ENCODE peak calls at places on chromosomes 7 and 10, in ten cellular contexts. D is kidney glomerular epithelial cell; G is activated CD4-positive, alpha-beta T cell treated with anti-CD3 and anti-CD28 coated beads, Interleukin-2, amount 10 ng/mL, durations not matched to agents 7 days and 5 days; A is heart right ventricle; E is CD4-positive, alpha-beta T cell; R is ELR; N is fibroblast of villous mesenchyme; M is posterior vena cava; X is MCF 10A; P is GM12865. J is an unnamed sample.

GRCh38 chr7:96407427-96407826 is 85.5 kb upstream of the SLC25A13 start:
- DNase-seq in D (peak; percentile 86), G (no peak), A (no peak), E (no peak), R (peak; percentile 55), N (no peak), M (no peak), X (no peak), P (no peak), J (no peak)

GRCh38 chr7:1555813-1556540 is at the start of gene TMEM184A:
- DNase-seq in D (peak; percentile 81), G (peak; percentile 57), A (peak; percentile 47), E (no peak), R (peak; percentile 45), N (no peak), M (no peak), X (peak; percentile 87), P (peak; percentile 51), J (no peak)

GRCh38 chr10:28177944-28178637 is 124.8 kb downstream of the MPP7 start:
- DNase-seq in D (peak; percentile 31), G (no peak), A (no peak), E (no peak), R (peak; percentile 50), N (peak; percentile 26), M (no peak), X (no peak), P (peak; percentile 15), J (no peak)

GRCh38 chr7:55020481-55020871 is 1.7 kb downstream of the EGFR start:
- DNase-seq in D (no peak), G (no peak), A (no peak), E (no peak), R (peak; percentile 52), N (peak; percentile 60), M (peak; percentile 84), X (peak; percentile 98), P (no peak), J (no peak)

GRCh38 chr7:137734221-137734620 is 112.6 kb downstream of the DGKI start:
- DNase-seq in D (no peak), G (no peak), A (no peak), E (no peak), R (peak; percentile 7), N (peak; percentile 17), M (no peak), X (no peak), P (no peak), J (no peak)

GRCh38 chr10:112526130-112526529 is 79.1 kb downstream of the VTI1A start:
- DNase-seq in D (no peak), G (no peak), A (no peak), E (no peak), R (peak; percentile 55), N (peak; percentile 37), M (no peak), X (peak; percentile 24), P (peak; percentile 38), J (no peak)

GRCh38 chr10:58143944-58144343 is 123.8 kb downstream of the IPMK start:
- DNase-seq in D (no peak), G (peak; percentile 6), A (no peak), E (no peak), R (peak; percentile 42), N (no peak), M (no peak), X (no peak), P (no peak), J (no peak)

GRCh38 chr10:35194906-35195305 is 68.3 kb downstream of the CREM start:
- DNase-seq in D (no peak), G (peak; percentile 50), A (no peak), E (peak; percentile 16), R (peak; percentile 37), N (peak; percentile 88), M (no peak), X (no peak), P (no peak), J (no peak)

GRCh38 chr7:140722254-140722653 is 25.7 kb downstream of the NDUFB2 start:
- DNase-seq in D (peak; percentile 38), G (no peak), A (no peak), E (no peak), R (no peak), N (no peak), M (no peak), X (no peak), P (no peak), J (peak; percentile 73)

GRCh38 chr7:77752016-77752415 is 46.2 kb downstream of the TMEM60 start:
- DNase-seq in D (no peak), G (no peak), A (no peak), E (no peak), R (no peak), N (peak; percentile 44), M (no peak), X (no peak), P (no peak), J (no peak)

GRCh38 chr7:29957921-29958320 is 31.7 kb downstream of the SCRN1 start:
- DNase-seq in D (no peak), G (no peak), A (no peak), E (no peak), R (no peak), N (no peak), M (no peak), X (no peak), P (no peak), J (no peak)

J was measured in epithelial cell of proximal tubule.